ENCODE peak calls at places on chromosomes 3 and 15, in nine cellular contexts. L is stimulated activated CD4-positive, alpha-beta T cell treated with anti-CD3 and anti-CD28 coated beads, Interleukin-4, amount 100 ng/mL, for 48 hours; I is AG04450; W is GM04503; N is NCI-H1694 treated with DMSO at 0.1 percent for 48 hours; M is COLO829; S is A172; R is GM13976; Q is nephron progenitor cell. H is an unnamed sample.
A peak's percentile ranks its signal among the peaks of the same experiment; 100 is the strongest.

GRCh38 chr3:39254806-39255449 is 24.9 kb downstream of the CX3CR1 start:
- DNase-seq in I (no peak), M (peak; percentile 90), S (peak; percentile 80), N (no peak), W (no peak), Q (no peak), L (no peak), R (no peak), H (no peak)

GRCh38 chr15:91555307-91555706 is 298.2 kb upstream of the SLCO3A1 start:
- DNase-seq in I (no peak), L (no peak), S (no peak), R (no peak), W (no peak), N (no peak), M (no peak), Q (no peak), H (no peak)

GRCh38 chr15:95558131-95558530 is 772.4 kb upstream of the NR2F2 start:
- DNase-seq in R (no peak), N (no peak), M (peak; percentile 43), I (no peak), L (no peak), W (no peak), Q (no peak), S (peak; percentile 52), H (no peak)

GRCh38 chr15:32042269-32042996 is 12.1 kb downstream of the CHRNA7 start:
- DNase-seq in I (no peak), N (no peak), R (no peak), S (no peak), Q (no peak), W (no peak), M (no peak), L (no peak), H (no peak)

GRCh38 chr3:46714728-46715506 is 2.8 kb downstream of the PRSS50 start:
- DNase-seq in W (no peak), R (peak; percentile 33), M (no peak), S (no peak), L (no peak), I (no peak), Q (no peak), N (no peak), H (no peak)

GRCh38 chr3:49649576-49649975 is 24.6 kb upstream of the APEH start:
- DNase-seq in M (no peak), S (no peak), L (no peak), W (no peak), R (no peak), N (no peak), I (no peak), Q (no peak), H (no peak)

GRCh38 chr3:144085964-144086363 is 114.3 kb downstream of the DIPK2A start:
- DNase-seq in W (no peak), S (no peak), I (no peak), L (no peak), Q (no peak), R (no peak), M (peak; percentile 53), N (peak; percentile 55), H (no peak)

GRCh38 chr3:16262195-16262594 is 2.5 kb downstream of the DPH3 start:
- DNase-seq in M (no peak), W (no peak), L (no peak), N (no peak), R (no peak), Q (no peak), I (no peak), S (no peak), H (no peak)

GRCh38 chr3:129271674-129272073 is 7.0 kb upstream of the HMCES start:
- DNase-seq in N (no peak), L (no peak), I (no peak), Q (no peak), S (no peak), M (no peak), R (no peak), W (no peak), H (no peak)

GRCh38 chr3:15796331-15796730 is 1.4 kb downstream of the ANKRD28 start:
- DNase-seq in M (no peak), Q (no peak), L (no peak), W (no peak), N (no peak), S (no peak), I (no peak), R (no peak), H (no peak)

GRCh38 chr15:36407647-36408046 is 171.8 kb upstream of the CDIN1 start:
- DNase-seq in L (no peak), N (peak; percentile 82), Q (no peak), W (peak; percentile 67), R (no peak), I (peak; percentile 23), S (peak; percentile 93), M (peak; percentile 2), H (no peak)

GRCh38 chr15:83378921-83379561 is 68.1 kb upstream of the SH3GL3 start:
- DNase-seq in M (no peak), I (no peak), L (no peak), N (no peak), R (no peak), Q (no peak), S (no peak), W (no peak), H (no peak)

GRCh38 chr3:125593991-125594574 is 1.2 kb downstream of the OSBPL11 start:
- DNase-seq in N (peak; percentile 6), Q (no peak), L (no peak), M (no peak), S (no peak), R (peak; percentile 27), W (no peak), I (no peak), H (peak; percentile 26)

GRCh38 chr3:58723197-58723596 is 56.6 kb upstream of the FAM3D start:
- DNase-seq in S (no peak), Q (no peak), M (no peak), W (no peak), N (no peak), R (no peak), L (no peak), I (no peak), H (no peak)

GRCh38 chr3:172107403-172107802 is 68.0 kb downstream of the FNDC3B start:
- DNase-seq in I (no peak), M (no peak), L (peak; percentile 27), S (no peak), R (peak; percentile 79), N (no peak), W (no peak), Q (no peak), H (peak; percentile 83)

GRCh38 chr3:185733980-185734724 is 90.7 kb downstream of the IGF2BP2 start:
- DNase-seq in I (peak; percentile 72), Q (peak; percentile 30), R (peak; percentile 72), M (peak; percentile 87), N (no peak), S (peak; percentile 89), W (no peak), L (no peak), H (peak; percentile 62)

GRCh38 chr3:170180107-170180951 is 1.2 kb downstream of the PHC3 start:
- DNase-seq in W (peak; percentile 3), L (no peak), M (no peak), R (peak; percentile 45), Q (no peak), N (no peak), S (peak; percentile 23), I (no peak), H (peak; percentile 37)

GRCh38 chr15:36468746-36469145 is 110.7 kb upstream of the CDIN1 start:
- DNase-seq in I (peak; percentile 100), Q (no peak), M (no peak), R (no peak), S (no peak), W (peak; percentile 86), N (no peak), L (no peak), H (no peak)

GRCh38 chr15:62503451-62503850 is 338.4 kb upstream of the C2CD4B start:
- DNase-seq in W (peak; percentile 21), I (no peak), N (no peak), R (no peak), M (no peak), Q (no peak), L (no peak), S (peak; percentile 15), H (no peak)

GRCh38 chr3:38608086-38608775 is 41.3 kb downstream of the SCN5A start:
- DNase-seq in R (no peak), S (no peak), M (no peak), N (no peak), L (no peak), I (no peak), W (no peak), Q (no peak), H (no peak)

GRCh38 chr3:187889601-187890404 is 144.5 kb upstream of the BCL6 start:
- DNase-seq in M (no peak), S (no peak), R (peak; percentile 26), N (no peak), L (no peak), Q (no peak), I (no peak), W (no peak), H (no peak)

GRCh38 chr3:24513463-24513862 is 18.8 kb upstream of the THRB start:
- DNase-seq in L (no peak), M (no peak), R (no peak), N (no peak), I (no peak), W (no peak), Q (no peak), S (no peak), H (no peak)

GRCh38 chr3:57755368-57756021 is 614 bp upstream of the SLMAP start:
- DNase-seq in S (peak; percentile 35), R (peak; percentile 72), N (no peak), Q (peak; percentile 28), M (peak; percentile 70), L (peak; percentile 32), W (no peak), I (no peak), H (peak; percentile 68)

GRCh38 chr3:86958534-86958933 is 32.4 kb downstream of the VGLL3 start:
- DNase-seq in R (no peak), Q (no peak), L (no peak), S (no peak), I (peak; percentile 80), N (no peak), W (peak; percentile 84), M (no peak), H (no peak)

GRCh38 chr15:52340093-52340492 is 44.5 kb upstream of the MYO5C start:
- DNase-seq in I (no peak), S (no peak), L (no peak), N (no peak), R (no peak), Q (no peak), M (no peak), W (no peak), H (no peak)

GRCh38 chr3:170475091-170475705 is 56.5 kb downstream of the CLDN11 start:
- DNase-seq in R (no peak), W (no peak), S (no peak), N (no peak), Q (no peak), I (peak; percentile 27), L (no peak), M (no peak), H (no peak)

GRCh38 chr3:186366206-186366605 is 4.2 kb upstream of the DGKG start:
- DNase-seq in I (no peak), Q (no peak), R (no peak), S (no peak), W (no peak), M (no peak), N (no peak), L (no peak), H (no peak)

GRCh38 chr3:197132916-197133530 is 103.4 kb upstream of the MELTF start:
- DNase-seq in L (no peak), Q (no peak), N (no peak), W (no peak), R (no peak), S (no peak), I (no peak), M (no peak), H (no peak)

H was measured in GM10248.